ENCODE peak calls at places on chromosomes 7 and 10, in five cellular contexts. V, M, P, E and J are unnamed samples.

GRCh38 chr7:84106291-84106690 is 88.3 kb downstream of the SEMA3A start:
- DNase-seq in V (no peak), M (no peak), P (no peak), E (no peak), J (no peak)

GRCh38 chr10:8428654-8429053 is 374.2 kb downstream of the GATA3 start:
- DNase-seq in V (no peak), M (no peak), P (no peak), E (no peak), J (no peak)

GRCh38 chr7:25828468-25828867 is 323.5 kb upstream of the NFE2L3 start:
- DNase-seq in V (no peak), M (no peak), P (no peak), E (no peak), J (no peak)

GRCh38 chr7:7808156-7808555 is 89.7 kb upstream of the RPA3 start:
- DNase-seq in V (no peak), M (no peak), P (no peak), E (no peak), J (no peak)

GRCh38 chr10:2989292-2989947 is 77.9 kb upstream of the PFKP start:
- DNase-seq in V (no peak), M (no peak), P (no peak), E (no peak), J (no peak)

GRCh38 chr7:101814996-101815825 is 2.2 kb upstream of the CUX1 start:
- DNase-seq in V (peak; percentile 42), M (peak; percentile 42), P (no peak), E (peak; percentile 51), J (no peak)

GRCh38 chr10:78464118-78464855 is 430.6 kb downstream of the RPS24 start:
- DNase-seq in V (no peak), M (no peak), P (peak; percentile 70), E (no peak), J (no peak)

GRCh38 chr7:31919678-31920369 is 150.4 kb downstream of the PDE1C start:
- DNase-seq in V (no peak), M (no peak), P (no peak), E (no peak), J (peak; percentile 5)

GRCh38 chr10:112490543-112490942 is 43.5 kb downstream of the VTI1A start:
- DNase-seq in V (no peak), M (no peak), P (no peak), E (peak; percentile 50), J (no peak)

GRCh38 chr10:28120043-28120749 is 121.3 kb upstream of the ODAD2 start:
- DNase-seq in V (peak; percentile 15), M (no peak), P (no peak), E (no peak), J (peak; percentile 72)

GRCh38 chr7:76354981-76355730 is 3.6 kb downstream of the YWHAG start:
- DNase-seq in V (no peak), M (no peak), P (no peak), E (no peak), J (no peak)

GRCh38 chr7:105876964-105877601 is 684 bp upstream of the ATXN7L1 start:
- DNase-seq in V (peak; percentile 39), M (peak; percentile 33), P (no peak), E (peak; percentile 76), J (peak; percentile 47)

GRCh38 chr7:53596230-53596629 is 560.8 kb downstream of the POM121L12 start:
- DNase-seq in V (no peak), M (no peak), P (no peak), E (no peak), J (no peak)

GRCh38 chr10:119737827-119738226 is 12.0 kb downstream of the INPP5F start:
- DNase-seq in V (no peak), M (no peak), P (no peak), E (no peak), J (no peak)

GRCh38 chr10:50992972-50993766 is 81.1 kb upstream of the PRKG1 start:
- DNase-seq in V (peak; percentile 15), M (no peak), P (no peak), E (no peak), J (no peak)

GRCh38 chr10:124619195-124619594 is 125.0 kb downstream of the FAM53B start:
- DNase-seq in V (no peak), M (no peak), P (no peak), E (peak; percentile 59), J (no peak)

GRCh38 chr10:131269776-131270460 is 41.6 kb downstream of the TCERG1L start:
- DNase-seq in V (no peak), M (no peak), P (no peak), E (peak; percentile 86), J (peak; percentile 84)

GRCh38 chr10:79452174-79452611 is 6.8 kb upstream of the ZCCHC24 start:
- DNase-seq in V (no peak), M (no peak), P (peak; percentile 71), E (no peak), J (no peak)

GRCh38 chr7:121101621-121102020 is 113.1 kb downstream of the CPED1 start:
- DNase-seq in V (no peak), M (no peak), P (no peak), E (no peak), J (no peak)

GRCh38 chr7:87001214-87001613 is 58.2 kb downstream of the ELAPOR2 start:
- DNase-seq in V (no peak), M (no peak), P (no peak), E (no peak), J (peak; percentile 53)